ENCODE peak calls at places on chromosomes 13 and 19, in four cellular contexts. S is AG09309, V is NAMALWA, R is type B pancreatic cell. Y is an unnamed sample.

GRCh38 chr19:15161028-15161984 is 39.5 kb downstream of the NOTCH3 start:
- DNase-seq in S (no peak), V (peak; percentile 76), R (no peak), Y (no peak)

GRCh38 chr13:34156841-34157365 is 339.0 kb downstream of the RFC3 start:
- DNase-seq in S (peak; percentile 64), V (peak; percentile 28), R (no peak), Y (peak; percentile 49)

GRCh38 chr19:7618366-7618765 is 11.0 kb downstream of the XAB2 start:
- DNase-seq in S (no peak), V (no peak), R (no peak), Y (peak; percentile 35)

GRCh38 chr19:11479470-11480080 is 1.3 kb downstream of the ELAVL3 start:
- DNase-seq in S (no peak), V (no peak), R (no peak), Y (peak; percentile 85)

GRCh38 chr13:113088691-113089020 is 16.9 kb upstream of the F7 start:
- DNase-seq in S (no peak), V (no peak), R (no peak), Y (no peak)

GRCh38 chr19:35013820-35014754 is 14.0 kb downstream of the GRAMD1A start:
- DNase-seq in S (no peak), V (no peak), R (no peak), Y (no peak)

GRCh38 chr13:113589251-113589960 is 4.9 kb downstream of the TFDP1 start:
- DNase-seq in S (no peak), V (no peak), R (peak; percentile 64), Y (no peak)

GRCh38 chr13:34127523-34127922 is 309.6 kb downstream of the RFC3 start:
- DNase-seq in S (no peak), V (no peak), R (no peak), Y (no peak)

GRCh38 chr13:74174810-74175209 is 40.6 kb upstream of the KLF12 start:
- DNase-seq in S (no peak), V (no peak), R (no peak), Y (no peak)

GRCh38 chr13:40120781-40121180 is 465.3 kb downstream of the COG6 start:
- DNase-seq in S (peak; percentile 28), V (no peak), R (no peak), Y (no peak)

GRCh38 chr19:1592023-1592754 is 476 bp downstream of the MBD3 start:
- DNase-seq in S (peak; percentile 34), V (peak; percentile 91), R (peak; percentile 92), Y (peak; percentile 86)

GRCh38 chr19:44509478-44509877 is 9.2 kb upstream of the ZNF180 start:
- DNase-seq in S (no peak), V (no peak), R (no peak), Y (no peak)

GRCh38 chr13:45333973-45334922 is 6.7 kb downstream of the TPT1 start:
- DNase-seq in S (no peak), V (peak; percentile 46), R (no peak), Y (no peak)

GRCh38 chr19:44684892-44685847 is 13.8 kb upstream of the CEACAM16 start:
- DNase-seq in S (peak; percentile 79), V (no peak), R (no peak), Y (no peak)

GRCh38 chr19:18587561-18587960 is 1.0 kb upstream of the REX1BD start:
- DNase-seq in S (no peak), V (no peak), R (no peak), Y (no peak)

GRCh38 chr19:42023121-42023942 is 29.3 kb upstream of the ATP1A3 start:
- DNase-seq in S (no peak), V (peak; percentile 73), R (no peak), Y (peak; percentile 26)

GRCh38 chr19:46731007-46731501 is 14.1 kb upstream of the PRKD2 start:
- DNase-seq in S (peak; percentile 63), V (no peak), R (no peak), Y (no peak)

GRCh38 chr13:23500858-23501257 is 67.4 kb upstream of the SACS start:
- DNase-seq in S (peak; percentile 91), V (no peak), R (no peak), Y (no peak)

GRCh38 chr19:40610396-40611064 is 9.4 kb downstream of the LTBP4 start:
- DNase-seq in S (no peak), V (peak; percentile 31), R (no peak), Y (peak; percentile 50)

GRCh38 chr13:93775507-93776108 is 549.0 kb downstream of the GPC6 start:
- DNase-seq in S (peak; percentile 32), V (no peak), R (no peak), Y (no peak)

GRCh38 chr13:110438776-110439175 is 122.7 kb downstream of the RAB20 start:
- DNase-seq in S (no peak), V (no peak), R (no peak), Y (no peak)

GRCh38 chr19:10044390-10044789 is 31.1 kb downstream of the RDH8 start:
- DNase-seq in S (no peak), V (peak; percentile 72), R (no peak), Y (no peak)

Y was measured in SK-N-DZ.